ENCODE peak calls at places on chromosomes 1 and 21, in five cellular contexts. E, N, M, G and O are unnamed samples.

GRCh38 chr1:185741551-185741950 is 7.4 kb downstream of the HMCN1 start:
- DNase-seq in E (peak; percentile 33), M (no peak), N (no peak), G (no peak), O (no peak)

GRCh38 chr1:1754051-1754815 is 24.0 kb downstream of the NADK start:
- DNase-seq in M (no peak), E (no peak), G (no peak), N (no peak), O (no peak)

GRCh38 chr1:107378602-107379265 is 237.9 kb downstream of the NTNG1 start:
- DNase-seq in G (no peak), E (no peak), N (no peak), M (no peak), O (no peak)

GRCh38 chr21:35328856-35329455 is 279.9 kb upstream of the RUNX1 start:
- DNase-seq in N (no peak), E (no peak), G (no peak), M (no peak), O (no peak)

GRCh38 chr21:42571391-42572150 is 57.9 kb downstream of the SLC37A1 start:
- DNase-seq in M (no peak), E (no peak), N (no peak), G (no peak), O (no peak)

GRCh38 chr21:23524685-23525084 is 2082.6 kb downstream of the MRPL39 start:
- DNase-seq in E (no peak), G (no peak), M (no peak), N (no peak), O (peak; percentile 18)

GRCh38 chr1:54857066-54857660 is 29.8 kb downstream of the DHCR24 start:
- DNase-seq in N (no peak), G (peak; percentile 47), E (no peak), M (no peak), O (no peak)

GRCh38 chr1:222049176-222049575 is 307.3 kb upstream of the DUSP10 start:
- DNase-seq in M (no peak), G (no peak), E (no peak), N (no peak), O (no peak)

GRCh38 chr1:27399251-27399885 is 6.9 kb downstream of the GPR3 start:
- DNase-seq in G (no peak), M (no peak), N (no peak), E (no peak), O (no peak)

GRCh38 chr21:28541371-28542112 is 451.1 kb downstream of the LTN1 start:
- DNase-seq in G (no peak), E (peak; percentile 21), M (no peak), N (no peak), O (no peak)

GRCh38 chr1:200905411-200906052 is 10.8 kb downstream of the INAVA start:
- DNase-seq in G (peak; percentile 35), N (no peak), M (no peak), E (peak; percentile 95), O (peak; percentile 77)

GRCh38 chr1:230153655-230154296 is 86.7 kb downstream of the GALNT2 start:
- DNase-seq in E (no peak), M (peak; percentile 29), G (peak; percentile 93), N (no peak), O (peak; percentile 93)

GRCh38 chr1:18473195-18473815 is 7.4 kb upstream of the KLHDC7A start:
- DNase-seq in N (no peak), G (no peak), E (no peak), M (no peak), O (no peak)

GRCh38 chr21:35720065-35720810 is 340.1 kb downstream of the SETD4 start:
- DNase-seq in G (no peak), E (no peak), N (no peak), M (no peak), O (no peak)

GRCh38 chr1:6358757-6359567 is 34.6 kb downstream of the ACOT7 start:
- DNase-seq in G (peak; percentile 72), M (no peak), N (peak; percentile 33), E (peak; percentile 29), O (no peak)

GRCh38 chr1:111183681-111184080 is 16.8 kb downstream of the DENND2D start:
- DNase-seq in M (no peak), N (no peak), G (no peak), E (no peak), O (no peak)

GRCh38 chr21:43757601-43758000 is 18.5 kb downstream of the CSTB start:
- DNase-seq in M (no peak), G (peak; percentile 22), E (no peak), N (no peak), O (no peak)

GRCh38 chr1:218890436-218890835 is 283.2 kb upstream of the LYPLAL1 start:
- DNase-seq in G (no peak), E (no peak), M (no peak), N (no peak), O (no peak)

GRCh38 chr1:45883633-45884032 is 80.2 kb downstream of the MAST2 start:
- DNase-seq in M (no peak), G (peak; percentile 41), E (no peak), N (no peak), O (no peak)

GRCh38 chr1:109884242-109884891 is 26.3 kb upstream of the CSF1 start:
- DNase-seq in G (no peak), N (no peak), E (no peak), M (no peak), O (no peak)

GRCh38 chr1:119702384-119702783 is 9.3 kb upstream of the PHGDH start:
- DNase-seq in N (no peak), E (peak; percentile 95), G (peak; percentile 76), M (no peak), O (no peak)

GRCh38 chr1:3313579-3313955 is 140.9 kb upstream of the ARHGEF16 start:
- DNase-seq in N (no peak), G (peak; percentile 95), E (no peak), M (peak; percentile 81), O (no peak)

GRCh38 chr1:8905582-8906191 is 27.2 kb upstream of the ENO1 start:
- DNase-seq in E (peak; percentile 69), M (no peak), N (no peak), G (peak; percentile 30), O (no peak)

GRCh38 chr1:55685560-55685959 is 470.4 kb upstream of the USP24 start:
- DNase-seq in M (no peak), E (no peak), G (no peak), N (no peak), O (no peak)

GRCh38 chr1:8031176-8031785 is 5.2 kb upstream of the ERRFI1 start:
- DNase-seq in M (no peak), E (no peak), G (peak; percentile 78), N (no peak), O (peak; percentile 59)